ENCODE peak calls at places on chromosomes 12 and 14, in five cellular contexts. B is endodermal cell, T is PC-3, Z is adrenal gland, L is fibroblast of mammary gland. X is an unnamed sample.
A peak's percentile ranks its signal among the peaks of the same experiment; 100 is the strongest.

GRCh38 chr12:120474092-120474960 is 4.8 kb upstream of the SRSF9 start:
- DNase-seq in B (peak; percentile 74), T (peak; percentile 99), Z (peak; percentile 75), L (peak; percentile 71), X (no peak)

GRCh38 chr12:120534703-120535655 is 823 bp downstream of the RNF10 start:
- DNase-seq in B (peak; percentile 85), T (peak; percentile 89), Z (peak; percentile 43), L (peak; percentile 94), X (no peak)

GRCh38 chr12:92912672-92913071 is 16.4 kb downstream of the EEA1 start:
- DNase-seq in B (no peak), T (no peak), Z (no peak), L (no peak), X (no peak)

GRCh38 chr14:67395086-67395875 is 16.7 kb downstream of the PLEK2 start:
- DNase-seq in B (no peak), T (no peak), Z (no peak), L (no peak), X (no peak)

GRCh38 chr14:101965145-101965531 is 765 bp downstream of the DYNC1H1 start:
- DNase-seq in B (peak; percentile 83), T (peak; percentile 44), Z (peak; percentile 74), L (peak; percentile 56), X (peak; percentile 88)

GRCh38 chr12:81797100-81797499 is 38.0 kb upstream of the PPFIA2 start:
- DNase-seq in B (peak; percentile 38), T (peak; percentile 36), Z (no peak), L (peak; percentile 34), X (no peak)

GRCh38 chr12:29742646-29743045 is 41.1 kb downstream of the TMTC1 start:
- DNase-seq in B (no peak), T (no peak), Z (no peak), L (no peak), X (no peak)

GRCh38 chr14:102914474-102915291 is 7.8 kb upstream of the AMN start:
- DNase-seq in B (no peak), T (no peak), Z (no peak), L (no peak), X (peak; percentile 61)

GRCh38 chr14:80521456-80521855 is 310.2 kb upstream of the DIO2 start:
- DNase-seq in B (no peak), T (no peak), Z (no peak), L (no peak), X (no peak)

GRCh38 chr12:132596016-132596415 is 14.4 kb downstream of the LRCOL1 start:
- DNase-seq in B (peak; percentile 66), T (peak; percentile 59), Z (peak; percentile 55), L (peak; percentile 25), X (no peak)

GRCh38 chr14:55446127-55446736 is 5.8 kb upstream of the TBPL2 start:
- DNase-seq in B (peak; percentile 90), T (peak; percentile 99), Z (peak; percentile 85), L (peak; percentile 88), X (peak; percentile 63)

GRCh38 chr12:61916856-61917255 is 343.3 kb upstream of the USP15 start:
- DNase-seq in B (no peak), T (no peak), Z (no peak), L (no peak), X (no peak)

GRCh38 chr14:35213869-35214387 is 78.3 kb upstream of the PSMA6 start:
- DNase-seq in B (no peak), T (peak; percentile 70), Z (no peak), L (peak; percentile 65), X (no peak)

GRCh38 chr14:74586681-74587362 is 25.2 kb downstream of the LTBP2 start:
- DNase-seq in B (no peak), T (no peak), Z (no peak), L (no peak), X (no peak)

GRCh38 chr12:114164354-114164753 is 198.2 kb upstream of the RBM19 start:
- DNase-seq in B (no peak), T (no peak), Z (no peak), L (no peak), X (no peak)

GRCh38 chr12:57133013-57133569 is 4.8 kb downstream of the LRP1 start:
- DNase-seq in B (peak; percentile 69), T (no peak), Z (no peak), L (peak; percentile 85), X (no peak)

GRCh38 chr12:46657416-46658411 is 168.1 kb downstream of the SLC38A4 start:
- DNase-seq in B (no peak), T (no peak), Z (no peak), L (peak; percentile 63), X (no peak)

GRCh38 chr14:95871531-95871930 is 5.1 kb upstream of the TUNAR start:
- DNase-seq in B (no peak), T (no peak), Z (no peak), L (no peak), X (no peak)

GRCh38 chr14:86462193-86462592 is 932.2 kb downstream of the FLRT2 start:
- DNase-seq in B (peak; percentile 63), T (peak; percentile 26), Z (peak; percentile 9), L (peak; percentile 26), X (no peak)
- TF ChIP-seq CTCF in B (peak; percentile 75), T (peak; percentile 43), Z (peak; percentile 21), L (peak; percentile 36), X (no peak)

DNA sequence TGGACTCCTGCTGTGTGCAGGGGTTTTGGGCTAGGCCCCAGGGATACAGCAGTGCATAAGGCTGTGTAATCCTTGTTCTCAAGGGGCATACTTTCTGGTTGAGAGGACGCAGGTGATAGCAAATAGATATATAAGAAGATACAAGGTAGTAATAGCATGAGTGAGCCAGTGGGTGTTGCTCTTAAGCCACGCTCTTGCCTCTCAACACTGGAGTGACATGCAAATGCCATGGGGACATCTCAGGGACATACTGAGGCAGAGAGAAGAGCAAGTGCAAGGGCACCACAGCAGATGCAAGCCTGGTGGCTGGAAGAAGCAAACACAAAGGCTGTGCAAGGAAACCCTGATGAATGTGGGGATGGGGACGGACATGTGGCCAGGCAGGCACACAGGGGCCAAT is 223.3 kb downstream of the CHST11 start:
- DNase-seq in B (peak; percentile 77), T (peak; percentile 49), Z (no peak), L (no peak), X (no peak)
- H3K4me3 ChIP-seq in B (no peak overlapping the region), T (no peak overlapping the region), Z (no peak overlapping the region), L (no peak overlapping the region), X (no peak overlapping the region)

DNA sequence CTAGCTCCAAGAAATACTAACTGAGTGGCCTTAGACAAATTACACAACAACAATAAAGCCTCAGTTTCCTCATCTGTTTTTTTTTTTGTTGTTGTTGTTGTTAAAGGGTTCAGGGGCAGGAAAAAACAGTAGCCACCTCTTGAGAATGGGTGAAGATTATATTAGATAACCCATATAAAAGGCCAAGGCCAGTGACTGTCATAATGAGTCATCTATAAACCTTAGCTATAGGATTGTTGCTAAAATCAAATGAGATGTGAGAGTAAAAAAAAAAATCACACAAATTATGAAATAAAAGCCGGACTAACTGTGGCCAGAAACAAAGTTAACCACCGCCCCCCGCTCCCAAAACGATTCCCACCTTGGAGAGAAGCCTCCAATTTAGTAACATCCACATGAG is 1.3 kb downstream of the NAA25 start:
- DNase-seq in B (peak; percentile 17), T (peak; percentile 50), Z (no peak), L (no peak), X (no peak)
- TF ChIP-seq CTCF in B (no peak), T (no peak), Z (no peak), L (no peak), X (no peak)

DNA sequence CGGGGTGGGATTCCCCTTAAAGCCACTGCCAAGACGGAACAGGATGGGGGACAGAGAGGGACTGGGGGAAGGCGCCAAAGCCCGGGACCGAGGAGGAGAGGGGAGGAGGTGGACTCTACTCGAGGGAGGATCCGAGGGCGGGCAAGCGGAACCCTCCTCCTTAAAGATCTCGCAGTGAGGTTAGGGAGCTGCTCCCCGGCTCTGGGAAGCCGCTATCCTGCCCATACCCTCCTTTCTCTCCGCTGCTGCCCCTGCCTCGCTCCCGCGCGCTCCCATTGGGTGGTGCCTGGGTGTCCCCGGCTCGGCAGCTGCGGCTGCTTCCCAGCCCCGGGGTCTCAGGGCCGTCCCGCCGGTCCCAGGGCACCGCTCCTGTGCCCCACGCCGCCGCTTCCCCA is 16.4 kb downstream of the KRT18 start:
- DNase-seq in B (peak; percentile 91), T (no peak), Z (no peak), L (no peak), X (no peak)
- H3K4me3 ChIP-seq in B (no peak overlapping the region), T (no peak overlapping the region), Z (no peak overlapping the region), L (peak overlapping the region; percentile 31), X (no peak overlapping the region)

X was measured in sigmoid colon.